ENCODE peak calls at places on chromosomes 12 and 14, in seven cellular contexts. E is GM12865, N is heart right ventricle, U is pancreas, C is cardiac muscle cell, B is adrenal gland, O is endothelial cell of umbilical vein. X is an unnamed sample.

GRCh38 chr12:120060196-120060595 is 56.4 kb downstream of the RAB35 start:
- DNase-seq in E (no peak), N (no peak), U (no peak), C (no peak), B (no peak), O (no peak), X (peak)

GRCh38 chr14:55533960-55534359 is 46.0 kb upstream of the KTN1 start:
- DNase-seq in E (no peak), N (no peak), U (no peak), C (no peak), B (no peak), O (no peak), X (no peak)

GRCh38 chr12:96371138-96371786 is 29.0 kb downstream of the CDK17 start:
- DNase-seq in E (no peak), N (no peak), U (no peak), C (no peak), B (no peak), O (no peak), X (no peak)

GRCh38 chr14:105414456-105415371 is 4.9 kb upstream of the MTA1 start:
- DNase-seq in E (peak), N (peak), U (peak), C (peak), B (peak), O (peak), X (peak)

GRCh38 chr14:32940066-32940651 is 1.5 kb downstream of the NPAS3 start:
- DNase-seq in E (no peak), N (no peak), U (no peak), C (peak), B (peak), O (peak), X (peak)

GRCh38 chr12:131075194-131075593 is 121.5 kb downstream of the ADGRD1 start:
- DNase-seq in E (no peak), N (no peak), U (no peak), C (no peak), B (no peak), O (no peak), X (no peak)

GRCh38 chr14:36915089-36915488 is 253.4 kb downstream of the PAX9 start:
- DNase-seq in E (no peak), N (no peak), U (no peak), C (no peak), B (no peak), O (no peak), X (no peak)

GRCh38 chr14:103693514-103693913 is 21.7 kb downstream of the XRCC3 start:
- DNase-seq in E (no peak), N (no peak), U (no peak), C (no peak), B (no peak), O (no peak), X (no peak)

GRCh38 chr12:123119808-123120207 is 31.1 kb downstream of the PITPNM2 start:
- DNase-seq in E (peak), N (no peak), U (no peak), C (no peak), B (no peak), O (no peak), X (no peak)

GRCh38 chr12:115632323-115632722 is 645.2 kb downstream of the MED13L start:
- DNase-seq in E (peak), N (no peak), U (no peak), C (peak), B (no peak), O (no peak), X (peak)

GRCh38 chr12:89960011-89960507 is 251.4 kb upstream of the ATP2B1 start:
- DNase-seq in E (peak), N (no peak), U (no peak), C (no peak), B (no peak), O (peak), X (peak)

GRCh38 chr12:54602661-54603060 is 14.2 kb upstream of the PPP1R1A start:
- DNase-seq in E (no peak), N (no peak), U (no peak), C (no peak), B (no peak), O (no peak), X (no peak)

GRCh38 chr12:14548609-14549008 is 19.1 kb downstream of the PLBD1 start:
- DNase-seq in E (no peak), N (no peak), U (no peak), C (no peak), B (no peak), O (no peak), X (no peak)

GRCh38 chr12:49795654-49796105 is 32.5 kb downstream of the NCKAP5L start:
- DNase-seq in E (no peak), N (no peak), U (no peak), C (no peak), B (no peak), O (no peak), X (no peak)

GRCh38 chr14:89908712-89909450 is 45.6 kb downstream of the EFCAB11 start:
- DNase-seq in E (no peak), N (no peak), U (no peak), C (no peak), B (no peak), O (no peak), X (no peak)

GRCh38 chr12:29207120-29207519 is 58.0 kb downstream of the FAR2 start:
- DNase-seq in E (no peak), N (no peak), U (no peak), C (peak), B (peak), O (peak), X (peak)

GRCh38 chr12:19739195-19739776 is 300.0 kb downstream of the AEBP2 start:
- DNase-seq in E (peak), N (no peak), U (no peak), C (peak), B (peak), O (peak), X (peak)

GRCh38 chr12:57844725-57845477 is 1.6 kb downstream of the CTDSP2 start:
- DNase-seq in E (peak), N (peak), U (peak), C (peak), B (peak), O (no peak), X (peak)

GRCh38 chr14:89033756-89034155 is 209.3 kb downstream of the TTC8 start:
- DNase-seq in E (no peak), N (no peak), U (peak), C (no peak), B (no peak), O (no peak), X (no peak)

GRCh38 chr12:2845280-2845679 is 10.4 kb upstream of the NRIP2 start:
- DNase-seq in E (no peak), N (peak), U (no peak), C (peak), B (peak), O (peak), X (peak)

GRCh38 chr12:69672195-69672594 is 26.9 kb downstream of the BEST3 start:
- DNase-seq in E (no peak), N (no peak), U (no peak), C (no peak), B (no peak), O (no peak), X (no peak)

GRCh38 chr12:123071401-123072304 is 79.2 kb downstream of the PITPNM2 start:
- DNase-seq in E (no peak), N (peak), U (no peak), C (no peak), B (no peak), O (no peak), X (no peak)

GRCh38 chr14:68164723-68165122 is 345.1 kb downstream of the RAD51B start:
- DNase-seq in E (no peak), N (no peak), U (no peak), C (no peak), B (no peak), O (no peak), X (no peak)

GRCh38 chr12:27530157-27530922 is 6.3 kb downstream of the PPFIBP1 start:
- DNase-seq in E (peak), N (no peak), U (no peak), C (no peak), B (no peak), O (no peak), X (no peak)

GRCh38 chr14:58812050-58812690 is 174.4 kb downstream of the DACT1 start:
- DNase-seq in E (peak), N (no peak), U (no peak), C (no peak), B (peak), O (no peak), X (no peak)

GRCh38 chr12:104710940-104711725 is 247.0 kb downstream of the SLC41A2 start:
- DNase-seq in E (no peak), N (no peak), U (no peak), C (peak), B (no peak), O (no peak), X (peak)

GRCh38 chr12:92624236-92624635 is 78.6 kb upstream of the PLEKHG7 start:
- DNase-seq in E (no peak), N (no peak), U (no peak), C (peak), B (peak), O (peak), X (peak)

GRCh38 chr12:108854055-108854452 is 3.3 kb downstream of the SSH1 start:
- DNase-seq in E (peak), N (no peak), U (no peak), C (peak), B (peak), O (no peak), X (peak)

GRCh38 chr12:34296143-34297041 is 274.1 kb downstream of the ALG10 start:
- DNase-seq in E (no peak), N (peak), U (peak), C (no peak), B (no peak), O (no peak), X (no peak)

GRCh38 chr12:55957106-55957859 is 8.6 kb downstream of the PMEL start:
- DNase-seq in E (no peak), N (no peak), U (peak), C (no peak), B (no peak), O (no peak), X (no peak)

GRCh38 chr14:44529026-44529425 is 21.9 kb upstream of the FSCB start:
- DNase-seq in E (no peak), N (no peak), U (no peak), C (peak), B (no peak), O (no peak), X (peak)

GRCh38 chr14:99790201-99790977 is 2.8 kb upstream of the EML1 start:
- DNase-seq in E (no peak), N (no peak), U (peak), C (no peak), B (no peak), O (no peak), X (no peak)

GRCh38 chr14:24084439-24084838 is 9.7 kb upstream of the PCK2 start:
- DNase-seq in E (no peak), N (no peak), U (no peak), C (no peak), B (no peak), O (no peak), X (no peak)

GRCh38 chr14:95507174-95507573 is 9.3 kb downstream of the SYNE3 start:
- DNase-seq in E (no peak), N (peak), U (no peak), C (peak), B (peak), O (peak), X (peak)

GRCh38 chr12:26691234-26691970 is 141.6 kb downstream of the ITPR2 start:
- DNase-seq in E (no peak), N (no peak), U (no peak), C (peak), B (peak), O (peak), X (peak)

GRCh38 chr12:40692617-40693502 is 621 bp downstream of the CNTN1 start:
- DNase-seq in E (no peak), N (no peak), U (peak), C (no peak), B (no peak), O (no peak), X (no peak)

GRCh38 chr12:69105101-69105613 is 134.2 kb upstream of the CPSF6 start:
- DNase-seq in E (no peak), N (no peak), U (no peak), C (no peak), B (no peak), O (no peak), X (no peak)

GRCh38 chr14:55000381-55000780 is 26.5 kb downstream of the WDHD1 start:
- DNase-seq in E (no peak), N (no peak), U (no peak), C (peak), B (no peak), O (no peak), X (peak)

DNA sequence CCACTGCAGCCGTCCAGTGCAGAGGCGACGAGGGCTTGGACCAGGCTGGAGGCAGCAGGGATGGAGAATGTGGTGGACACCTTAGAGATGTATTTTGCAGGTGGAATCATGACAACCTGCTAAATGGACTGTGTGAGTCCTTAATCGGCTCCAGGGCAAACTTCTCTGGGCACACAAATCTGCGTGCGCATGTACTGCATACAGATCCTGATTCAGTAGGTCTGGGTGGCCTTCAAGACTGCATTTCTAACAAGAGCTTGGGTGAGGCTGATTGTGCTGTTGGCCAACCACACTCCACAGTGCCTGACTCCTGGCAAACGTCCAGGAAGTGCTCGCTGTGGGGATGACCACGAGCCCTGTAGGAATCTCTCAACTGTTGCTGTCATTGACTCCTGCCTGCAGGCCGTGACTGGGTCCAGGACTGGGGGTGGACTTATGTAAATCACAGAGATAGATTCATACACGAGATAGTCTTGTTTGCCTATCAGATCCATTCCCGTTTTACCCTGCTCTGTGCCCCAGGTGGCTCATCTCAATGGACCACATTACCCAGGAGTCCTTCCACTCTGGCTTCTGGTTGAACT is 27.2 kb downstream of the JDP2 start:
- DNase-seq in E (peak), N (peak), U (peak), C (peak), B (peak), O (no peak), X (peak)
- H3K4me3 ChIP-seq in E (no peak), N (no peak), U (no peak), C (no peak), B (no peak), O (no peak), X (no peak)

GRCh38 chr14:91155626-91156089 is 41.8 kb downstream of the DGLUCY start:
- DNase-seq in E (no peak), N (no peak), U (no peak), C (no peak), B (no peak), O (no peak), X (no peak)
- TF ChIP-seq CTCF in E (no peak), N (no peak), U (no peak), C (no peak), B (no peak), O (no peak), X (no peak)

GRCh38 chr12:6970096-6970527 is 352 bp downstream of the PHB2 start:
- DNase-seq in E (peak), N (no peak), U (peak), C (no peak), B (peak), O (no peak), X (no peak)

GRCh38 chr12:6966351-6966750 is 4.1 kb downstream of the PHB2 start:
- DNase-seq in E (peak), N (no peak), U (peak), C (no peak), B (no peak), O (no peak), X (no peak)

GRCh38 chr12:6967548-6968100 is 2.8 kb downstream of the PHB2 start:
- DNase-seq in E (no peak), N (no peak), U (peak), C (no peak), B (no peak), O (no peak), X (no peak)

GRCh38 chr12:6965714-6966113 is 4.8 kb downstream of the PHB2 start:
- DNase-seq in E (peak), N (no peak), U (peak), C (no peak), B (no peak), O (no peak), X (no peak)

DNA sequence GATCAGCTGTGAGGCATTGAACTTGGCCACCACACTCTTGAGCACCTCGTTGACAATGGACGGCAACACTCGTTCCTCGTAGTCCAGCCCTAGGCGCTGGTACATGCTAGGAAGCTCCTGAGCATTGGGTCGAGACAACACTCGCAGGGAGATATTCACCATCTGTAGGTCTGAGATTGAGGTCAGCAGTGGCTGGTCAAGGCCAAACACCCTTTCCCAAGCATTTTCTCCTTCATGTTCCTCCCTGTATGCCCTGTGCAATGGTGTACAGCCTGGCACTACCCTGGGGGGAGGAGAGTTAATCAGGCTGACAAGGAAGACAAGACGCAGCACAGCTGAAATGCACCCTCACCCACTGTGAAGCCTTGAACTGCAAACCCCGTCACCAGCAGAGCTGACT is 2.0 kb downstream of the PHB2 start:
- DNase-seq in E (no peak), N (no peak), U (peak), C (no peak), B (no peak), O (no peak), X (no peak)
- H3K4me3 ChIP-seq in E (peak), N (no peak), U (no peak), C (no peak), B (no peak), O (no peak), X (peak)

GRCh38 chr12:52865090-52865944 is 16.5 kb upstream of the KRT78 start:
- DNase-seq in E (peak), N (peak), U (peak), C (peak), B (peak), O (peak), X (peak)
- TF ChIP-seq CTCF in E (peak), N (peak), U (peak), C (peak), B (peak), O (peak), X (peak)

DNA sequence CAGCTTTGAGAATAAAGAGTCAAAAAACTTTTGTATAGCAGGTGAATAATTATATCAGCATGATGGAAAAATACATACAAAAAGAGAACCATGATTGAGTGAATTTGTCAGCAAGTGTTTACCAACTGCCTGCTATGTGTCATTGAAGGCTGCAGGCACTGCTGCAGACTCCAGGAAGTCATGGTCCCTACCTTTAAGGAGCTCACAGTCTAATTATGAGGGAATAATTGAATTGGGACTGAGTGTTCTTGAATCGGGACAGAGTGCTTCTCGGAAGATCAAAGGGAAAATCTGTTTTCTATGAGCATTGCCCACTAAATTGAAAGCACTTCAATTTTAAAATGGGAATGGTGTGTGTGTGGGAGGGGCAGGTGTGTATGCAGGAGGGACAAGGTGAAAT is 9.5 kb downstream of the OR10AD1 start:
- DNase-seq in E (no peak), N (no peak), U (no peak), C (no peak), B (peak), O (no peak), X (no peak)
- H3K4me3 ChIP-seq in E (no peak), N (no peak), U (no peak), C (no peak), B (no peak), O (no peak), X (no peak)

GRCh38 chr12:66036317-66036716 is 94.2 kb downstream of the LLPH start:
- DNase-seq in E (no peak), N (peak), U (peak), C (peak), B (peak), O (peak), X (peak)
- TF ChIP-seq CTCF in E (no peak), N (no peak), U (no peak), C (no peak), B (no peak), O (no peak), X (no peak)